ENCODE peak calls at places on chromosomes 3 and 15, in six cellular contexts. N, I, X, K, D and W are unnamed samples.

GRCh38 chr15:90154861-90155626 is 46.1 kb upstream of the SEMA4B start:
- DNase-seq in D (no peak), I (no peak), X (no peak), N (peak; percentile 95), K (peak; percentile 45), W (peak; percentile 92)

GRCh38 chr15:52483712-52484111 is 45.0 kb downstream of the MYO5A start:
- DNase-seq in K (no peak), I (no peak), D (no peak), X (no peak), N (peak; percentile 55), W (peak; percentile 16)

GRCh38 chr15:82999905-83000671 is 11.4 kb downstream of the C15orf40 start:
- DNase-seq in K (peak; percentile 8), D (no peak), X (peak; percentile 12), I (peak; percentile 71), N (peak; percentile 69), W (peak; percentile 67)

GRCh38 chr3:167814441-167814951 is 79.0 kb downstream of the SERPINI1 start:
- DNase-seq in N (peak; percentile 11), X (no peak), I (no peak), K (no peak), D (no peak), W (no peak)

GRCh38 chr15:65028921-65029735 is at the start of gene MTFMT:
- DNase-seq in N (peak; percentile 68), D (no peak), X (peak; percentile 83), I (peak; percentile 84), K (peak; percentile 74), W (peak; percentile 80)

GRCh38 chr3:30894521-30895289 is at the start of gene GADL1:
- DNase-seq in X (peak; percentile 27), N (peak; percentile 8), I (peak; percentile 35), K (no peak), D (no peak), W (peak; percentile 38)

GRCh38 chr15:58510715-58511465 is 79.1 kb downstream of the LIPC start:
- DNase-seq in I (no peak), X (no peak), K (peak; percentile 35), N (peak; percentile 51), D (no peak), W (peak; percentile 57)

GRCh38 chr15:46961795-46962194 is 755.5 kb upstream of the SEMA6D start:
- DNase-seq in D (no peak), K (no peak), X (no peak), N (no peak), I (peak; percentile 85), W (peak; percentile 72)

GRCh38 chr3:138078901-138079344 is 36.5 kb downstream of the DZIP1L start:
- DNase-seq in K (no peak), X (no peak), N (peak; percentile 99), D (no peak), I (peak; percentile 60), W (peak; percentile 87)

GRCh38 chr3:133930341-133930933 is 34.8 kb upstream of the RAB6B start:
- DNase-seq in N (peak; percentile 81), D (no peak), K (peak; percentile 31), X (peak; percentile 44), I (peak; percentile 82), W (peak; percentile 72)

GRCh38 chr3:178306427-178307115 is 229.7 kb upstream of the KCNMB2 start:
- DNase-seq in K (no peak), X (no peak), D (no peak), N (no peak), I (no peak), W (no peak)

GRCh38 chr3:51717947-51718346 is 11.1 kb downstream of the GRM2 start:
- DNase-seq in N (no peak), X (no peak), D (no peak), K (no peak), I (no peak), W (no peak)

GRCh38 chr15:51735211-51735610 is 2.2 kb downstream of the LYSMD2 start:
- DNase-seq in N (no peak), X (no peak), I (no peak), D (no peak), K (no peak), W (no peak)

GRCh38 chr3:133997871-133998635 is 31.7 kb downstream of the SLCO2A1 start:
- DNase-seq in K (no peak), D (no peak), X (no peak), N (no peak), I (no peak), W (no peak)

GRCh38 chr3:27500051-27500450 is 15.9 kb upstream of the SLC4A7 start:
- DNase-seq in N (no peak), I (no peak), D (no peak), K (no peak), X (no peak), W (no peak)

GRCh38 chr3:151686257-151686656 is 47.5 kb upstream of the AADACL2 start:
- DNase-seq in X (no peak), N (no peak), K (no peak), I (peak; percentile 26), D (no peak), W (no peak)

GRCh38 chr3:52295809-52296208 is 8.2 kb downstream of the GLYCTK start:
- DNase-seq in N (no peak), X (no peak), K (no peak), I (no peak), D (no peak), W (no peak)

GRCh38 chr3:32892625-32893598 is 58.5 kb upstream of the CCR4 start:
- DNase-seq in X (no peak), K (no peak), I (no peak), N (no peak), D (no peak), W (no peak)

GRCh38 chr15:92807971-92808571 is 92.1 kb upstream of the CHD2 start:
- DNase-seq in I (peak; percentile 61), X (no peak), D (no peak), N (no peak), K (peak; percentile 50), W (peak; percentile 51)

GRCh38 chr15:101813803-101814534 is 2.0 kb downstream of the OR4F15 start:
- DNase-seq in X (no peak), I (no peak), D (no peak), N (peak; percentile 88), K (no peak), W (peak; percentile 84)

GRCh38 chr3:23776352-23776891 is 29.3 kb upstream of the UBE2E1 start:
- DNase-seq in X (no peak), D (no peak), K (no peak), N (peak; percentile 81), I (no peak), W (peak; percentile 84)

GRCh38 chr3:180320631-180321030 is 281.3 kb upstream of the TTC14 start:
- DNase-seq in N (no peak), I (no peak), X (no peak), D (no peak), K (no peak), W (no peak)

GRCh38 chr15:85335193-85335939 is 45.0 kb upstream of the AKAP13 start:
- DNase-seq in K (peak; percentile 51), X (no peak), D (no peak), N (no peak), I (peak; percentile 84), W (peak; percentile 37)

GRCh38 chr15:43370310-43370974 is 401 bp downstream of the ZSCAN29 start:
- DNase-seq in X (peak; percentile 37), I (peak; percentile 59), K (no peak), D (no peak), N (peak; percentile 47), W (peak; percentile 72)

GRCh38 chr3:107241217-107241616 is 136.0 kb upstream of the CCDC54 start:
- DNase-seq in X (peak; percentile 4), N (no peak), I (peak; percentile 62), D (no peak), K (no peak), W (peak; percentile 49)

GRCh38 chr15:42919794-42920280 is 741 bp downstream of the TTBK2 start:
- DNase-seq in K (peak; percentile 17), D (no peak), N (peak; percentile 25), I (peak; percentile 52), X (no peak), W (peak; percentile 79)

DNA sequence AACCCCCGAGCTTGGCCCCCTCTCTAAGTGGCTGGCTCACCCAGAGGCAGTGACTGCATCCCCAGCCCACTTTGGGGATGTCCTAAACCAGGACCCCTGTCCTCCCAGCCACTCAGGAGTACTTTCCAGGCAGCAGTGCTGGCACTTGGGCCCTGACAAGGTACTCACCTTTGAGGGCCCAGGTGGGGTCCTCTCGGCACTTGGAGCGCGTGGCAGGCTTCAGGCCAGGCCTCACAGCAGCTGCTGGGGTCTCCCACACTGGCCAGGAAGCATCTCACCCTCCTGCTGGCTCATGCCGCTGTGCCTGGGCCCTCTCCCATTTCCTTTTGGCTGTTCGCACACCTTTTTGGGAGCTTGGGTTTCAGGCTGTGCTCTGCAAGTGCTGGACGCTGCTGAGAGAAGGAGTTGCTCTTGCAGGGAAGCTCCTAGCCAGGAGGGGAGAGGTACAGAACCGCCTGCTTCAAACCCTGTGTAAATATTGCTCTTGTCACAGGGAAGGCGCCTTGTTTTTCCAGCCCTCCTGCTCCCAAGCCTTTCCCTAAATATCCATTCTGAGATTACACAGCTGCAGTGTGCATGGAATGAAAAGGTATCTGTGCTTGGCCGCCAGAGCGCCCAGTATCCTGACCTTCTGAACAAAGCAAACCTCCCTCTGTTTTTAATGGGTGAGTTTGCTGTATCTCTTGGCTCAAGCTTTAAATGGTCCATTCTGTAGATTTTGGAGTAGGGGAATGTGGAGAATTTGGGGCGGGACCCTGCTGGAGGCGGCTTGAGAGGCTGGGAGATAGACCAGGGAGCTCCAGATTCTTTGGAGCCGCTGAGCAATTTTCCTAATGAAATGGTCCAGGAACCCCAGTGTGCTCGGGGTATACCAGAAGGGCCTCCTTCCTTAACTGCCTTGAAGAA is 45.6 kb downstream of the DNASE1L3 start:
- DNase-seq in K (no peak), N (no peak), D (no peak), X (peak; percentile 50), I (peak; percentile 83), W (no peak)
- H2BK5ac ChIP-seq in K (no peak overlapping the region), N (no peak overlapping the region), D (peak overlapping the region; percentile 18), X (peak overlapping the region; percentile 55), I (no peak overlapping the region), W (no peak overlapping the region)

DNA sequence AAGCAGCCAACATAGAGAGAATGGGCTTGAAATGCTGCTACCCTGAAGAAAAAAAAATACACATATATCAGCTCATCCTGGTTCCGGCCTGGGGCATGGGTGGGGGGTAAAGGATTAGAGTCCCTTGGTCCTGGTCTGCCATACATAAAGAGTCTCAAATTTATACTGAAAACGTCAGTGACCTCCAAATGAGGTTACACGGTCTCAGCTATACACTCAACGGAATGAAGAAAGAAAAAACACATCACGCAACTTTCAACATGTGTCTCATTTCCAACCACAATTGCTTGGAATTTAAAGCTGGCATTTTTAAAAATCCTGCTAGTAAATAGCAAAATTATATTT is 612.8 kb downstream of the MCTP2 start:
- DNase-seq in K (no peak), N (no peak), X (peak; percentile 1), I (no peak), D (no peak), W (no peak)
- H3K4me3 ChIP-seq in K (no peak overlapping the region), N (no peak overlapping the region), X (no peak overlapping the region), I (no peak overlapping the region), D (no peak overlapping the region), W (no peak overlapping the region)

GRCh38 chr3:186965141-186965879 is 35.0 kb downstream of the ST6GAL1 start:
- DNase-seq in I (peak; percentile 88), D (no peak), N (peak; percentile 24), K (no peak), X (no peak), W (no peak)
- H2BK5ac ChIP-seq in I (peak overlapping the region; percentile 99), D (peak overlapping the region; percentile 90), N (no peak overlapping the region), K (no peak overlapping the region), X (no peak overlapping the region), W (no peak overlapping the region)

DNA sequence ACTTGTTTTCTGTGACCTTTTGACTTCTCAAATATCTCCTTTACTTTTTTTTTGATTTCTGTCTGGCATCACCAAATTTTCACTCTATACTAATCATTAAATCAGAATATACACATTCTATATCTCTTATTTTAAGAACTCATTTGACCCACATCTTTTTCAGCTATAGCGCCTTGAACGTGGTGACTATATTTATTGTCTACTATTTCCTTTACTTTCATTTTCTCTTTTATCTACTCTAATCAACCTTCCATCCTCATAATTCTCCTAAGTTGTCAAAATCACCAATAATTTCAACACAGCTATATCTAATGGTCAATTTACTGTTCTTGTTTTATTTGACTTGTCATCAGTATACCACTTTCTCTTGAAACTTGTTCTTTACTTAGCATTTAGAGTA is 119.0 kb upstream of the CBLB start:
- DNase-seq in K (no peak), X (no peak), N (no peak), I (no peak), D (no peak), W (no peak)
- H3K4me3 ChIP-seq in K (no peak overlapping the region), X (no peak overlapping the region), N (no peak overlapping the region), I (no peak overlapping the region), D (no peak overlapping the region), W (no peak overlapping the region)